ENCODE peak calls at places on chromosomes 3 and 15, in ten cellular contexts. X is tibial nerve; L is cardiac muscle cell; S is PC-3; N is IMR-90; D is adrenal gland; M is naive thymus-derived CD4-positive, alpha-beta T cell; Q is esophagus squamous epithelium; H is heart right ventricle; R is spleen. J is an unnamed sample. For H3K27me3, the result is how much of the 10 kb centered on the place peaks cover.

GRCh38 chr15:64898406-64898805 is 13.3 kb upstream of the ANKDD1A start:
- DNase-seq in X (no peak), L (no peak), S (no peak), N (no peak), D (no peak), M (no peak), Q (no peak), H (no peak), R (no peak), J (no peak)

GRCh38 chr3:143975549-143976152 is 4.0 kb downstream of the DIPK2A start:
- DNase-seq in X (no peak), L (peak), S (peak), N (peak), D (no peak), M (no peak), Q (no peak), H (no peak), R (no peak), J (no peak)

GRCh38 chr15:58066042-58066867 is 744 bp upstream of the ALDH1A2 start:
- DNase-seq in X (peak), L (peak), S (peak), N (peak), D (peak), M (no peak), Q (no peak), H (peak), R (peak), J (peak)

GRCh38 chr3:127630811-127631714 is 2.1 kb downstream of the PODXL2 start:
- DNase-seq in X (no peak), L (no peak), S (no peak), N (no peak), D (no peak), M (no peak), Q (no peak), H (no peak), R (no peak), J (no peak)

GRCh38 chr3:192848371-192849233 is 69.1 kb downstream of the MB21D2 start:
- DNase-seq in X (no peak), L (no peak), S (no peak), N (peak), D (no peak), M (no peak), Q (no peak), H (no peak), R (no peak), J (no peak)

GRCh38 chr15:50114381-50114780 is 4.7 kb downstream of the ATP8B4 start:
- DNase-seq in X (no peak), L (no peak), S (no peak), N (no peak), D (no peak), M (no peak), Q (no peak), H (no peak), R (peak), J (no peak)

GRCh38 chr3:168925568-168925967 is 737.9 kb downstream of the MECOM start:
- DNase-seq in X (no peak), L (no peak), S (no peak), N (no peak), D (no peak), M (no peak), Q (no peak), H (no peak), R (no peak), J (no peak)

GRCh38 chr3:8981700-8982099 is 18.4 kb upstream of the RAD18 start:
- DNase-seq in X (no peak), L (no peak), S (no peak), N (no peak), D (no peak), M (no peak), Q (no peak), H (no peak), R (no peak), J (no peak)

GRCh38 chr3:7657214-7658112 is 796.5 kb downstream of the GRM7 start:
- DNase-seq in X (no peak), L (peak), S (no peak), N (no peak), D (no peak), M (no peak), Q (no peak), H (no peak), R (no peak), J (no peak)

GRCh38 chr15:63367390-63367789 is 14.3 kb downstream of the CA12 start:
- DNase-seq in X (no peak), L (no peak), S (no peak), N (no peak), D (no peak), M (no peak), Q (no peak), H (no peak), R (no peak), J (no peak)

GRCh38 chr15:91919014-91919534 is 65.6 kb downstream of the SLCO3A1 start:
- DNase-seq in X (no peak), L (no peak), S (no peak), N (no peak), D (no peak), M (no peak), Q (no peak), H (peak), R (no peak), J (no peak)

GRCh38 chr15:86432861-86433260 is 353.2 kb downstream of the AGBL1 start:
- DNase-seq in X (no peak), L (no peak), S (no peak), N (no peak), D (no peak), M (no peak), Q (no peak), H (no peak), R (no peak), J (no peak)

GRCh38 chr15:50907866-50908208 is 646 bp upstream of the AP4E1 start:
- DNase-seq in X (no peak), L (peak), S (peak), N (peak), D (no peak), M (peak), Q (no peak), H (no peak), R (no peak), J (peak)

GRCh38 chr3:183764854-183765731 is 60.3 kb downstream of the MAP6D1 start:
- DNase-seq in X (no peak), L (peak), S (peak), N (peak), D (no peak), M (no peak), Q (no peak), H (no peak), R (no peak), J (peak)

GRCh38 chr3:188125076-188125475 is 28.9 kb upstream of the LPP start:
- DNase-seq in X (no peak), L (no peak), S (no peak), N (no peak), D (no peak), M (no peak), Q (no peak), H (no peak), R (no peak), J (no peak)

GRCh38 chr15:42456971-42457370 is 34.0 kb downstream of the ZNF106 start:
- DNase-seq in X (no peak), L (peak), S (no peak), N (no peak), D (no peak), M (no peak), Q (no peak), H (no peak), R (no peak), J (no peak)

GRCh38 chr15:85688703-85689102 is 106.0 kb downstream of the KLHL25 start:
- DNase-seq in X (no peak), L (no peak), S (no peak), N (no peak), D (no peak), M (peak), Q (no peak), H (no peak), R (no peak), J (no peak)

GRCh38 chr15:35305906-35306305 is 220.8 kb upstream of the NANOGP8 start:
- DNase-seq in X (no peak), L (peak), S (peak), N (peak), D (no peak), M (no peak), Q (no peak), H (no peak), R (no peak), J (no peak)

GRCh38 chr15:63530235-63530634 is 25.8 kb downstream of the USP3 start:
- DNase-seq in X (no peak), L (no peak), S (no peak), N (no peak), D (no peak), M (no peak), Q (no peak), H (no peak), R (no peak), J (no peak)

GRCh38 chr3:52792413-52792812 is 2.2 kb upstream of the ITIH3 start:
- DNase-seq in X (no peak), L (no peak), S (no peak), N (no peak), D (no peak), M (no peak), Q (no peak), H (no peak), R (no peak), J (no peak)

GRCh38 chr15:65646486-65646885 is 24.7 kb downstream of the SLC24A1 start:
- DNase-seq in X (no peak), L (no peak), S (no peak), N (peak), D (no peak), M (no peak), Q (no peak), H (no peak), R (no peak), J (no peak)

GRCh38 chr3:153000325-153000724 is 161.7 kb upstream of the RAP2B start:
- DNase-seq in X (no peak), L (no peak), S (no peak), N (no peak), D (no peak), M (no peak), Q (no peak), H (no peak), R (no peak), J (no peak)

GRCh38 chr3:13818919-13819318 is 61.0 kb downstream of the WNT7A start:
- DNase-seq in X (no peak), L (no peak), S (no peak), N (no peak), D (no peak), M (no peak), Q (no peak), H (no peak), R (peak), J (no peak)

GRCh38 chr3:143119009-143119914 is at the start of gene CHST2:
- DNase-seq in X (no peak), L (peak), S (peak), N (peak), D (peak), M (peak), Q (peak), H (peak), R (peak), J (peak)

GRCh38 chr3:98778852-98779379 is 15.8 kb downstream of the ST3GAL6 start:
- DNase-seq in X (no peak), L (peak), S (no peak), N (peak), D (no peak), M (no peak), Q (no peak), H (no peak), R (no peak), J (no peak)

GRCh38 chr3:173618703-173619102 is 221.2 kb downstream of the NLGN1 start:
- DNase-seq in X (no peak), L (no peak), S (no peak), N (no peak), D (no peak), M (no peak), Q (no peak), H (peak), R (no peak), J (no peak)

GRCh38 chr15:57245130-57245529 is 131.2 kb upstream of the CGNL1 start:
- DNase-seq in X (no peak), L (peak), S (no peak), N (peak), D (no peak), M (no peak), Q (no peak), H (no peak), R (no peak), J (no peak)

GRCh38 chr3:105527538-105527937 is 160.8 kb downstream of the ALCAM start:
- DNase-seq in X (no peak), L (no peak), S (peak), N (no peak), D (no peak), M (no peak), Q (no peak), H (no peak), R (no peak), J (no peak)

GRCh38 chr3:141789281-141789680 is 26.1 kb downstream of the GRK7 start:
- DNase-seq in X (no peak), L (no peak), S (peak), N (no peak), D (no peak), M (no peak), Q (no peak), H (no peak), R (no peak), J (no peak)

GRCh38 chr3:154194869-154195268 is 73.7 kb downstream of the ARHGEF26 start:
- DNase-seq in X (no peak), L (no peak), S (no peak), N (peak), D (no peak), M (no peak), Q (no peak), H (no peak), R (no peak), J (no peak)

GRCh38 chr15:36888018-36888992 is 212.0 kb downstream of the MEIS2 start:
- DNase-seq in X (no peak), L (peak), S (no peak), N (no peak), D (peak), M (no peak), Q (no peak), H (no peak), R (no peak), J (no peak)

DNA sequence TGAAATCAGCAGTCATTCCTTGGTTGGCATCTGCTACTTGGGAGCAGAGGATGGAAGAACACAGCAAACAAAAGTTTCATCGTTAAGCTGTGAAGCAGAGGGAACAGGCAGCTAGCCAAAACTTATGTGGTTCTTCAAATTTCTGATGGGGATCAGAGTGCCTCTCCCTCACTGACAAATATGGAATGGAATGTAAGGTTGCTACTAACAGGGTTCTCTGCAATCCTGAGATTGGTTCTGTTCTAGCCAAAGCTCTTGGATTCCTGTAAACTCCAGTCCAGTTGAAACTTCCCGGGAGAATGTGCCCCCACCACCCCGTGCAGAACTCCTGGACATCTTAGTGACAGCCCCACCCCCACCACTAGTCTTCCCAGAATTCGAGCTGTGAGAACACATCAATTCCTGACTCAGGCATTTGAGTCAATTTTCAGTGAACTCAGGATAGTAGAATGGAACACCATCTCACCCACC is 55.9 kb upstream of the PHLDB2 start:
- DNase-seq in X (peak), L (peak), S (peak), N (peak), D (peak), M (no peak), Q (no peak), H (peak), R (no peak), J (peak)
- H3K4me3 ChIP-seq in X (no peak), L (no peak), S (peak), N (no peak), D (no peak), M (no peak), Q (no peak), H (no peak), R (no peak), J (no peak)

GRCh38 chr3:122416966-122417365 is 1.1 kb upstream of the WDR5B start:
- DNase-seq in X (no peak), L (no peak), S (no peak), N (no peak), D (no peak), M (no peak), Q (no peak), H (no peak), R (peak), J (no peak)

GRCh38 chr3:122415762-122416654 is at the start of gene WDR5B:
- DNase-seq in X (peak), L (peak), S (peak), N (peak), D (peak), M (peak), Q (no peak), H (peak), R (peak), J (peak)

GRCh38 chr3:122421101-122421500 is 5.2 kb upstream of the WDR5B start:
- DNase-seq in X (no peak), L (no peak), S (no peak), N (no peak), D (no peak), M (no peak), Q (no peak), H (no peak), R (no peak), J (no peak)

DNA sequence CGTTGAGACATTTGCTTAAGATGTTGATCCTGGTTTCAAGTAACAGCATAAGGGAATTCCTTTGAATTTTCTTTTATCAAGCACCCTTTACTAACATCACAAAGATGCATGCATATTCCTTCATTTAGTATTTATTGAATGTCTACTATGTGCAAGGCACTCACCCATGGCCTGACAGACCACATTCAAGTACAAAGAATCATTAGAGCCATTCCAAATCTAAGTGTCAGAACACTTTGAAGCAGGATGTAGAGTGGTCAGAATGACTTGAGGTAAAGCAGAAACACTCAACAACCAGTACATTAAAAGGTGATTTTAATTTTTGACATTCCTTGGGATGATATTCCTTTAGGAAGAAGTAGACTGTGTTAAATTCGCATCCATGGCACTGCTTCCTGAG is 6.0 kb upstream of the WDR5B start:
- DNase-seq in X (no peak), L (no peak), S (no peak), N (no peak), D (no peak), M (no peak), Q (no peak), H (no peak), R (no peak), J (no peak)
- H3K27ac ChIP-seq in X (no peak), L (no peak), S (no peak), N (no peak), D (no peak), M (no peak), Q (no peak), H (no peak), R (no peak), J (no peak)

GRCh38 chr3:72232777-72233176 is 447.8 kb upstream of the PROK2 start:
- DNase-seq in X (no peak), L (no peak), S (no peak), N (no peak), D (no peak), M (no peak), Q (no peak), H (no peak), R (no peak), J (no peak)
- H3K27me3 ChIP-seq in X (under half), L (under half), S (under half), N (under half), D (under half), M (under half), Q (under half), H (under half), R (under half), J (under half)

GRCh38 chr15:93071469-93071891 is 17.5 kb downstream of the RGMA start:
- DNase-seq in X (no peak), L (peak), S (no peak), N (no peak), D (no peak), M (no peak), Q (no peak), H (no peak), R (no peak), J (no peak)
- H3K4me3 ChIP-seq in X (peak), L (peak), S (peak), N (no peak), D (peak), M (no peak), Q (peak), H (peak), R (peak), J (peak)